ENCODE peak calls at places on chromosome 2, in four cellular contexts. I is GM23338, V is right atrium auricular region, B is stomach. Z is an unnamed sample. For H3K4me1, the result is how much of the 10 kb centered on the place peaks cover.

GRCh38 chr2:67451086-67451832 is 54.1 kb downstream of the ETAA1 start:
- DNase-seq in B (peak), I (no peak), V (no peak), Z (no peak)

GRCh38 chr2:25316101-25316500 is 25.6 kb downstream of the DNMT3A start:
- DNase-seq in I (no peak), V (no peak), B (no peak), Z (no peak)

GRCh38 chr2:170929686-170930050 is 615 bp downstream of the GORASP2 start:
- DNase-seq in B (peak), V (no peak), I (peak), Z (peak)

GRCh38 chr2:20449501-20450200 is 2.8 kb downstream of the RHOB start:
- DNase-seq in B (peak), I (no peak), V (peak), Z (no peak)

GRCh38 chr2:241942416-241943208 is 73.1 kb downstream of the RTP5 start:
- DNase-seq in B (peak), I (no peak), V (no peak), Z (no peak)

GRCh38 chr2:88350641-88351601 is 101.6 kb downstream of the FOXI3 start:
- DNase-seq in I (peak), V (no peak), B (peak), Z (peak)

GRCh38 chr2:59532808-59533207 is 1020.6 kb downstream of the BCL11A start:
- DNase-seq in B (no peak), I (no peak), V (no peak), Z (no peak)

GRCh38 chr2:106098081-106098480 is 96.0 kb downstream of the UXS1 start:
- DNase-seq in V (no peak), B (no peak), I (peak), Z (no peak)

GRCh38 chr2:199693861-199694260 is 157.1 kb downstream of the FTCDNL1 start:
- DNase-seq in B (no peak), V (no peak), I (peak), Z (no peak)

GRCh38 chr2:147660680-147661079 is 184.1 kb upstream of the ACVR2A start:
- DNase-seq in V (no peak), B (no peak), I (no peak), Z (no peak)

GRCh38 chr2:147628971-147629421 is 215.8 kb upstream of the ACVR2A start:
- DNase-seq in B (no peak), I (no peak), V (no peak), Z (no peak)

GRCh38 chr2:211306929-211307328 is 750.5 kb downstream of the CPS1 start:
- DNase-seq in V (no peak), B (no peak), I (no peak), Z (no peak)

GRCh38 chr2:54386993-54387590 is 69.0 kb upstream of the SPTBN1 start:
- DNase-seq in V (peak), B (no peak), I (no peak), Z (no peak)

GRCh38 chr2:39300044-39300820 is 56.5 kb upstream of the CDKL4 start:
- DNase-seq in I (peak), V (no peak), B (no peak), Z (no peak)

GRCh38 chr2:226378733-226379132 is 420.9 kb downstream of the IRS1 start:
- DNase-seq in B (no peak), V (no peak), I (no peak), Z (peak)

GRCh38 chr2:241665731-241666440 is 20.7 kb downstream of the DTYMK start:
- DNase-seq in I (no peak), B (no peak), V (no peak), Z (no peak)

GRCh38 chr2:222641336-222641735 is 14.6 kb downstream of the FARSB start:
- DNase-seq in B (no peak), I (no peak), V (no peak), Z (no peak)

GRCh38 chr2:75537658-75538057 is 23.1 kb downstream of the EVA1A start:
- DNase-seq in B (no peak), I (no peak), V (no peak), Z (no peak)

GRCh38 chr2:234953116-234954031 is 1.6 kb downstream of the SH3BP4 start:
- DNase-seq in I (peak), B (peak), V (no peak), Z (no peak)

GRCh38 chr2:37324536-37324785 is 172 bp downstream of the PRKD3 start:
- DNase-seq in B (no peak), I (no peak), V (peak), Z (peak)

GRCh38 chr2:197909377-197909776 is 105.0 kb downstream of the PLCL1 start:
- DNase-seq in I (no peak), B (no peak), V (no peak), Z (no peak)

GRCh38 chr2:173077506-173078177 is 2.0 kb downstream of the MAP3K20 start:
- DNase-seq in B (no peak), V (no peak), I (no peak), Z (no peak)

GRCh38 chr2:64093341-64093740 is 50.9 kb downstream of the PELI1 start:
- DNase-seq in V (no peak), B (no peak), I (no peak), Z (no peak)

GRCh38 chr2:235263205-235264120 is 230.4 kb upstream of the AGAP1 start:
- DNase-seq in I (peak), B (peak), V (peak), Z (peak)

GRCh38 chr2:72130671-72131360 is 16.8 kb downstream of the CYP26B1 start:
- DNase-seq in V (no peak), B (no peak), I (peak), Z (no peak)

GRCh38 chr2:241378816-241379215 is 22.7 kb downstream of the FARP2 start:
- DNase-seq in I (no peak), V (no peak), B (no peak), Z (no peak)

GRCh38 chr2:215548714-215549113 is 112.8 kb upstream of the FN1 start:
- DNase-seq in I (no peak), B (no peak), V (no peak), Z (no peak)
- TF ChIP-seq CTCF in I (no peak), B (no peak), V (no peak), Z (no peak)

DNA sequence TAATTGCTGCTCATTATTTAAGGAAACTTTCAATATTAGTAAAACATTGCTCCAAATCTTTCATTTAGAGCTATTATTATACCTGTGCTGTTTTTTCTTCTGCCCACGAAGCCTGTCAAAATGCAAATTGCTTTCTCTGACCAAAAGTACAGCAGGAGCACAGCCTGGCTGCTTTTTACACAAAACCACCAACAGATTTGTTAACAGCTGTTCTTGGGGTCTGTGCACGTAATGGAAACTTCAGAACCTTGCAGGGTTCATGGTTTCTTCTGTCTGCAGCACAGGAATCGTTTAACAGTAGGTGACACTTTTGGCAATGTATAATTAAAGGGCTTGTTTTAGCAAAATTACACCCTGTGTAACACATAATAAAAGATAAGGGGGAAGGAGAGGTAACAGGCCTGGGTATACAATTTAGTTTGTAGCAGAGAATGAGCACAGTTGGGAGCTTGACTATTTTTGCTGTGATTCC is 447.3 kb downstream of the KCNJ3 start:
- DNase-seq in I (no peak), B (no peak), V (no peak), Z (no peak)
- H3K4me3 ChIP-seq in I (no peak), B (no peak), V (no peak), Z (no peak)

GRCh38 chr2:216217904-216218260 is 108.7 kb downstream of the XRCC5 start:
- DNase-seq in V (no peak), B (no peak), I (no peak), Z (no peak)
- H3K4me1 ChIP-seq in V (under half), B (under half), I (under half), Z (under half)

GRCh38 chr2:99190548-99190947 is 9.6 kb downstream of the MRPL30 start:
- DNase-seq in V (no peak), I (peak), B (no peak), Z (no peak)
- TF ChIP-seq CTCF in V (no peak), I (peak), B (no peak), Z (no peak)

DNA sequence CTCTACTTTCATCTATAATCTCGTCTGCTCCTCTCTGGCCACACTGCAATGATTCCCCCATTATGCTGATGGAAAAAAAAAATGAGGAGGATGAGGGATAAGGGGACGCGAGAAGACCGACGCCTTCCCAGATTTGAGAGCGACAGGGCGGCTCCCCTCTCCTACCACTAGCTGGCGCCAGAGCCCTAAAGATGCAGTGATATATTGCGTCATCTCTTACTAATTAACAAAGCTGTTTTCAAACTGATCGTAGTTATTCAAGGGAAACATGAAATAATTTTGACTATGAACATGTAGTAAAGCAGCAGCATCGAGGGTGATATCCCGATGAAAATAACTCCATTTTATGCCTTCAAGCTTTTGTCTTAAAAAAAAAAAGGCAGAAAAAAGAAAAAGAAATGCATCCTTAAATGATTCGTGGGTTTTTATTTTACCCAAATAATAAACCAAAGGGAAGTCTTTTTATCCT is 48.0 kb upstream of the HNRNPA3 start:
- DNase-seq in B (peak), I (peak), V (peak), Z (peak)
- H3K4me3 ChIP-seq in B (peak), I (no peak), V (peak), Z (peak)

Z was measured in Caco-2.